ENCODE peak calls at places on chromosome 7, in nine cellular contexts. One of them, this sample, is unnamed.
A peak's percentile ranks its signal among the peaks of the same experiment; 100 is the strongest.

GRCh38 chr7:1693991-1694524 is 24.0 kb downstream of the ELFN1 start:
- DNase-seq in NCI-H460: no peak
- DNase-seq in 8988T: no peak
- DNase-seq in stimulated activated naive CD8-positive, alpha-beta T cell treated with anti-CD3 and anti-CD28 coated beads, Interleukin-15, Interleukin-2, amounts not matched to agents 100 U/mL and 50 U/mL, for 24 hours: no peak
- DNase-seq in NT2/D1: peak; percentile 50
- DNase-seq in GM06990: no peak
- DNase-seq in SW480: no peak
- DNase-seq in HCT116: no peak
- DNase-seq in transverse colon: no peak
- DNase-seq in this sample: peak; percentile 69

GRCh38 chr7:144982133-144982532 is 146.3 kb upstream of the TPK1 start:
- DNase-seq in NCI-H460: no peak
- DNase-seq in 8988T: no peak
- DNase-seq in stimulated activated naive CD8-positive, alpha-beta T cell treated with anti-CD3 and anti-CD28 coated beads, Interleukin-15, Interleukin-2, amounts not matched to agents 100 U/mL and 50 U/mL, for 24 hours: no peak
- DNase-seq in NT2/D1: no peak
- DNase-seq in GM06990: no peak
- DNase-seq in SW480: no peak
- DNase-seq in HCT116: no peak
- DNase-seq in transverse colon: no peak
- DNase-seq in this sample: no peak

GRCh38 chr7:107690611-107691010 is 30.0 kb downstream of the SLC26A4 start:
- DNase-seq in NCI-H460: no peak
- DNase-seq in 8988T: no peak
- DNase-seq in stimulated activated naive CD8-positive, alpha-beta T cell treated with anti-CD3 and anti-CD28 coated beads, Interleukin-15, Interleukin-2, amounts not matched to agents 100 U/mL and 50 U/mL, for 24 hours: no peak
- DNase-seq in NT2/D1: no peak
- DNase-seq in GM06990: no peak
- DNase-seq in SW480: no peak
- DNase-seq in HCT116: no peak
- DNase-seq in transverse colon: no peak
- DNase-seq in this sample: no peak

GRCh38 chr7:157556339-157556944 is 219.6 kb downstream of the DNAJB6 start:
- DNase-seq in NCI-H460: no peak
- DNase-seq in 8988T: no peak
- DNase-seq in stimulated activated naive CD8-positive, alpha-beta T cell treated with anti-CD3 and anti-CD28 coated beads, Interleukin-15, Interleukin-2, amounts not matched to agents 100 U/mL and 50 U/mL, for 24 hours: no peak
- DNase-seq in NT2/D1: no peak
- DNase-seq in GM06990: no peak
- DNase-seq in SW480: no peak
- DNase-seq in HCT116: no peak
- DNase-seq in transverse colon: no peak
- DNase-seq in this sample: peak; percentile 13

GRCh38 chr7:135558881-135559280 is 1.2 kb downstream of the NUP205 start:
- DNase-seq in NCI-H460: no peak
- DNase-seq in 8988T: no peak
- DNase-seq in stimulated activated naive CD8-positive, alpha-beta T cell treated with anti-CD3 and anti-CD28 coated beads, Interleukin-15, Interleukin-2, amounts not matched to agents 100 U/mL and 50 U/mL, for 24 hours: no peak
- DNase-seq in NT2/D1: no peak
- DNase-seq in GM06990: no peak
- DNase-seq in SW480: no peak
- DNase-seq in HCT116: no peak
- DNase-seq in transverse colon: no peak
- DNase-seq in this sample: no peak

GRCh38 chr7:8365499-8366110 is 67.8 kb upstream of the NXPH1 start:
- DNase-seq in NCI-H460: peak; percentile 56
- DNase-seq in 8988T: no peak
- DNase-seq in stimulated activated naive CD8-positive, alpha-beta T cell treated with anti-CD3 and anti-CD28 coated beads, Interleukin-15, Interleukin-2, amounts not matched to agents 100 U/mL and 50 U/mL, for 24 hours: no peak
- DNase-seq in NT2/D1: no peak
- DNase-seq in GM06990: no peak
- DNase-seq in SW480: peak; percentile 76
- DNase-seq in HCT116: peak; percentile 35
- DNase-seq in transverse colon: no peak
- DNase-seq in this sample: no peak

GRCh38 chr7:119761776-119762175 is 511.2 kb upstream of the KCND2 start:
- DNase-seq in NCI-H460: no peak
- DNase-seq in 8988T: no peak
- DNase-seq in stimulated activated naive CD8-positive, alpha-beta T cell treated with anti-CD3 and anti-CD28 coated beads, Interleukin-15, Interleukin-2, amounts not matched to agents 100 U/mL and 50 U/mL, for 24 hours: no peak
- DNase-seq in NT2/D1: no peak
- DNase-seq in GM06990: no peak
- DNase-seq in SW480: no peak
- DNase-seq in HCT116: no peak
- DNase-seq in transverse colon: no peak
- DNase-seq in this sample: no peak

GRCh38 chr7:78702770-78703169 is 750.7 kb downstream of the MAGI2 start:
- DNase-seq in NCI-H460: no peak
- DNase-seq in 8988T: no peak
- DNase-seq in stimulated activated naive CD8-positive, alpha-beta T cell treated with anti-CD3 and anti-CD28 coated beads, Interleukin-15, Interleukin-2, amounts not matched to agents 100 U/mL and 50 U/mL, for 24 hours: no peak
- DNase-seq in NT2/D1: no peak
- DNase-seq in GM06990: no peak
- DNase-seq in SW480: no peak
- DNase-seq in HCT116: no peak
- DNase-seq in transverse colon: no peak
- DNase-seq in this sample: no peak

GRCh38 chr7:46930336-46930735 is 651.6 kb downstream of the TNS3 start:
- DNase-seq in NCI-H460: peak; percentile 45
- DNase-seq in 8988T: no peak
- DNase-seq in stimulated activated naive CD8-positive, alpha-beta T cell treated with anti-CD3 and anti-CD28 coated beads, Interleukin-15, Interleukin-2, amounts not matched to agents 100 U/mL and 50 U/mL, for 24 hours: no peak
- DNase-seq in NT2/D1: no peak
- DNase-seq in GM06990: no peak
- DNase-seq in SW480: no peak
- DNase-seq in HCT116: no peak
- DNase-seq in transverse colon: no peak
- DNase-seq in this sample: no peak

GRCh38 chr7:82442492-82443043 is 1.0 kb downstream of the CACNA2D1 start:
- DNase-seq in NCI-H460: no peak
- DNase-seq in 8988T: no peak
- DNase-seq in stimulated activated naive CD8-positive, alpha-beta T cell treated with anti-CD3 and anti-CD28 coated beads, Interleukin-15, Interleukin-2, amounts not matched to agents 100 U/mL and 50 U/mL, for 24 hours: no peak
- DNase-seq in NT2/D1: no peak
- DNase-seq in GM06990: peak; percentile 6
- DNase-seq in SW480: no peak
- DNase-seq in HCT116: no peak
- DNase-seq in transverse colon: no peak
- DNase-seq in this sample: no peak

GRCh38 chr7:98626393-98627061 is 9.4 kb downstream of the NPTX2 start:
- DNase-seq in NCI-H460: no peak
- DNase-seq in 8988T: no peak
- DNase-seq in stimulated activated naive CD8-positive, alpha-beta T cell treated with anti-CD3 and anti-CD28 coated beads, Interleukin-15, Interleukin-2, amounts not matched to agents 100 U/mL and 50 U/mL, for 24 hours: no peak
- DNase-seq in NT2/D1: no peak
- DNase-seq in GM06990: no peak
- DNase-seq in SW480: no peak
- DNase-seq in HCT116: no peak
- DNase-seq in transverse colon: no peak
- DNase-seq in this sample: no peak

GRCh38 chr7:70694909-70695803 is 436.8 kb upstream of the GALNT17 start:
- DNase-seq in NCI-H460: no peak
- DNase-seq in 8988T: no peak
- DNase-seq in stimulated activated naive CD8-positive, alpha-beta T cell treated with anti-CD3 and anti-CD28 coated beads, Interleukin-15, Interleukin-2, amounts not matched to agents 100 U/mL and 50 U/mL, for 24 hours: no peak
- DNase-seq in NT2/D1: no peak
- DNase-seq in GM06990: peak; percentile 57
- DNase-seq in SW480: no peak
- DNase-seq in HCT116: no peak
- DNase-seq in transverse colon: peak; percentile 25
- DNase-seq in this sample: peak; percentile 83

GRCh38 chr7:725223-726005 is 1.1 kb upstream of the DNAAF5 start:
- DNase-seq in NCI-H460: no peak
- DNase-seq in 8988T: no peak
- DNase-seq in stimulated activated naive CD8-positive, alpha-beta T cell treated with anti-CD3 and anti-CD28 coated beads, Interleukin-15, Interleukin-2, amounts not matched to agents 100 U/mL and 50 U/mL, for 24 hours: no peak
- DNase-seq in NT2/D1: no peak
- DNase-seq in GM06990: no peak
- DNase-seq in SW480: no peak
- DNase-seq in HCT116: no peak
- DNase-seq in transverse colon: no peak
- DNase-seq in this sample: peak; percentile 8

GRCh38 chr7:106737202-106737562 is 76.2 kb upstream of the CCDC71L start:
- DNase-seq in NCI-H460: peak; percentile 26
- DNase-seq in 8988T: no peak
- DNase-seq in stimulated activated naive CD8-positive, alpha-beta T cell treated with anti-CD3 and anti-CD28 coated beads, Interleukin-15, Interleukin-2, amounts not matched to agents 100 U/mL and 50 U/mL, for 24 hours: no peak
- DNase-seq in NT2/D1: no peak
- DNase-seq in GM06990: no peak
- DNase-seq in SW480: peak; percentile 45
- DNase-seq in HCT116: no peak
- DNase-seq in transverse colon: no peak
- DNase-seq in this sample: no peak

GRCh38 chr7:28643369-28644340 is 231.3 kb downstream of the CREB5 start:
- DNase-seq in NCI-H460: no peak
- DNase-seq in 8988T: no peak
- DNase-seq in stimulated activated naive CD8-positive, alpha-beta T cell treated with anti-CD3 and anti-CD28 coated beads, Interleukin-15, Interleukin-2, amounts not matched to agents 100 U/mL and 50 U/mL, for 24 hours: no peak
- DNase-seq in NT2/D1: peak; percentile 83
- DNase-seq in GM06990: no peak
- DNase-seq in SW480: no peak
- DNase-seq in HCT116: no peak
- DNase-seq in transverse colon: no peak
- DNase-seq in this sample: no peak

GRCh38 chr7:148135997-148136396 is 454.6 kb upstream of the C7orf33 start:
- DNase-seq in NCI-H460: no peak
- DNase-seq in 8988T: no peak
- DNase-seq in stimulated activated naive CD8-positive, alpha-beta T cell treated with anti-CD3 and anti-CD28 coated beads, Interleukin-15, Interleukin-2, amounts not matched to agents 100 U/mL and 50 U/mL, for 24 hours: no peak
- DNase-seq in NT2/D1: no peak
- DNase-seq in GM06990: no peak
- DNase-seq in SW480: no peak
- DNase-seq in HCT116: no peak
- DNase-seq in transverse colon: no peak
- DNase-seq in this sample: no peak

GRCh38 chr7:111730476-111731300 is 168.4 kb upstream of the IMMP2L start:
- DNase-seq in NCI-H460: peak; percentile 17
- DNase-seq in 8988T: peak; percentile 32
- DNase-seq in stimulated activated naive CD8-positive, alpha-beta T cell treated with anti-CD3 and anti-CD28 coated beads, Interleukin-15, Interleukin-2, amounts not matched to agents 100 U/mL and 50 U/mL, for 24 hours: no peak
- DNase-seq in NT2/D1: peak; percentile 43
- DNase-seq in GM06990: no peak
- DNase-seq in SW480: peak; percentile 14
- DNase-seq in HCT116: peak; percentile 39
- DNase-seq in transverse colon: no peak
- DNase-seq in this sample: no peak

GRCh38 chr7:29866490-29866930 is 60.2 kb downstream of the WIPF3 start:
- DNase-seq in NCI-H460: no peak
- DNase-seq in 8988T: no peak
- DNase-seq in stimulated activated naive CD8-positive, alpha-beta T cell treated with anti-CD3 and anti-CD28 coated beads, Interleukin-15, Interleukin-2, amounts not matched to agents 100 U/mL and 50 U/mL, for 24 hours: no peak
- DNase-seq in NT2/D1: no peak
- DNase-seq in GM06990: no peak
- DNase-seq in SW480: no peak
- DNase-seq in HCT116: no peak
- DNase-seq in transverse colon: no peak
- DNase-seq in this sample: peak; percentile 88

GRCh38 chr7:17234398-17235021 is 63.9 kb upstream of the AHR start:
- DNase-seq in NCI-H460: peak; percentile 83
- DNase-seq in 8988T: no peak
- DNase-seq in stimulated activated naive CD8-positive, alpha-beta T cell treated with anti-CD3 and anti-CD28 coated beads, Interleukin-15, Interleukin-2, amounts not matched to agents 100 U/mL and 50 U/mL, for 24 hours: peak; percentile 55
- DNase-seq in NT2/D1: no peak
- DNase-seq in GM06990: peak; percentile 62
- DNase-seq in SW480: peak; percentile 95
- DNase-seq in HCT116: peak; percentile 77
- DNase-seq in transverse colon: peak; percentile 14
- DNase-seq in this sample: no peak

GRCh38 chr7:22625251-22625650 is 101.7 kb upstream of the IL6 start:
- DNase-seq in NCI-H460: no peak
- DNase-seq in 8988T: no peak
- DNase-seq in stimulated activated naive CD8-positive, alpha-beta T cell treated with anti-CD3 and anti-CD28 coated beads, Interleukin-15, Interleukin-2, amounts not matched to agents 100 U/mL and 50 U/mL, for 24 hours: no peak
- DNase-seq in NT2/D1: no peak
- DNase-seq in GM06990: no peak
- DNase-seq in SW480: no peak
- DNase-seq in HCT116: no peak
- DNase-seq in transverse colon: no peak
- DNase-seq in this sample: no peak

GRCh38 chr7:154912921-154913644 is 89.8 kb downstream of the PAXIP1 start:
- DNase-seq in NCI-H460: no peak
- DNase-seq in 8988T: no peak
- DNase-seq in stimulated activated naive CD8-positive, alpha-beta T cell treated with anti-CD3 and anti-CD28 coated beads, Interleukin-15, Interleukin-2, amounts not matched to agents 100 U/mL and 50 U/mL, for 24 hours: no peak
- DNase-seq in NT2/D1: no peak
- DNase-seq in GM06990: no peak
- DNase-seq in SW480: no peak
- DNase-seq in HCT116: no peak
- DNase-seq in transverse colon: no peak
- DNase-seq in this sample: peak; percentile 53

GRCh38 chr7:22120391-22121053 is 174.8 kb upstream of the CDCA7L start:
- DNase-seq in NCI-H460: no peak
- DNase-seq in 8988T: no peak
- DNase-seq in stimulated activated naive CD8-positive, alpha-beta T cell treated with anti-CD3 and anti-CD28 coated beads, Interleukin-15, Interleukin-2, amounts not matched to agents 100 U/mL and 50 U/mL, for 24 hours: no peak
- DNase-seq in NT2/D1: no peak
- DNase-seq in GM06990: no peak
- DNase-seq in SW480: no peak
- DNase-seq in HCT116: no peak
- DNase-seq in transverse colon: no peak
- DNase-seq in this sample: no peak

GRCh38 chr7:121329460-121330052 is 756 bp downstream of the WNT16 start:
- DNase-seq in NCI-H460: no peak
- DNase-seq in 8988T: peak; percentile 31
- DNase-seq in stimulated activated naive CD8-positive, alpha-beta T cell treated with anti-CD3 and anti-CD28 coated beads, Interleukin-15, Interleukin-2, amounts not matched to agents 100 U/mL and 50 U/mL, for 24 hours: peak; percentile 28
- DNase-seq in NT2/D1: peak; percentile 50
- DNase-seq in GM06990: peak; percentile 42
- DNase-seq in SW480: peak; percentile 83
- DNase-seq in HCT116: no peak
- DNase-seq in transverse colon: peak; percentile 40
- DNase-seq in this sample: no peak

This sample was measured in posterior vena cava.